ENCODE peak calls at places on chromosomes 12 and 14, in four cellular contexts. F is ovary, H is A172, C is neural crest cell. U is an unnamed sample.

GRCh38 chr14:20609215-20610001 is 18.2 kb upstream of the RNASE12 start:
- DNase-seq in F (peak; percentile 55), C (peak; percentile 71), H (peak; percentile 74), U (peak; percentile 78)

GRCh38 chr12:97552410-97553050 is 89.9 kb downstream of the RMST start:
- DNase-seq in C (no peak), H (no peak), F (no peak), U (peak; percentile 19)

GRCh38 chr14:90757452-90757851 is 58.8 kb downstream of the TTC7B start:
- DNase-seq in F (no peak), C (no peak), H (no peak), U (no peak)

GRCh38 chr12:4962539-4963486 is 53.1 kb downstream of the KCNA1 start:
- DNase-seq in F (no peak), H (peak; percentile 14), C (no peak), U (no peak)

GRCh38 chr12:25151476-25151875 is 43.5 kb downstream of the DNAI7 start:
- DNase-seq in F (peak; percentile 36), C (no peak), H (peak; percentile 92), U (peak; percentile 89)

GRCh38 chr14:24437736-24438067 is 4.9 kb downstream of the SDR39U1 start:
- DNase-seq in H (no peak), C (no peak), F (no peak), U (no peak)

GRCh38 chr12:109987615-109988014 is 8.6 kb downstream of the GIT2 start:
- DNase-seq in F (no peak), C (no peak), H (no peak), U (no peak)

GRCh38 chr14:99605299-99605961 is 1.4 kb upstream of the CCDC85C start:
- DNase-seq in H (no peak), F (peak; percentile 42), C (peak; percentile 44), U (peak; percentile 56)

GRCh38 chr14:33934043-33934750 is 16.7 kb downstream of the EGLN3 start:
- DNase-seq in H (no peak), C (no peak), F (no peak), U (no peak)

GRCh38 chr12:9701380-9702154 is 31.3 kb downstream of the CLECL1 start:
- DNase-seq in H (no peak), C (no peak), F (no peak), U (no peak)

GRCh38 chr12:127479256-127479655 is 787.7 kb upstream of the TMEM132C start:
- DNase-seq in F (no peak), C (no peak), H (peak; percentile 67), U (no peak)

GRCh38 chr14:22622220-22622619 is 21.9 kb downstream of the OR6J1 start:
- DNase-seq in F (no peak), H (no peak), C (no peak), U (no peak)

GRCh38 chr12:54331-54730 is 12.2 kb upstream of the IQSEC3 start:
- DNase-seq in H (no peak), F (no peak), C (no peak), U (no peak)

GRCh38 chr12:120199595-120200306 is 1.2 kb downstream of the RPLP0 start:
- DNase-seq in F (peak; percentile 41), H (peak; percentile 55), C (no peak), U (no peak)

GRCh38 chr12:3447318-3447717 is 43.7 kb upstream of the PRMT8 start:
- DNase-seq in H (no peak), F (no peak), C (no peak), U (no peak)

GRCh38 chr12:124956571-124956970 is 32.4 kb downstream of the DHX37 start:
- DNase-seq in C (no peak), F (no peak), H (no peak), U (no peak)

GRCh38 chr12:28457785-28458184 is 267.5 kb downstream of the CCDC91 start:
- DNase-seq in H (no peak), F (no peak), C (no peak), U (no peak)

GRCh38 chr14:90368946-90369721 is 27.7 kb upstream of the CALM1 start:
- DNase-seq in C (no peak), F (no peak), H (peak; percentile 45), U (no peak)

GRCh38 chr12:94614288-94614721 is 36.1 kb downstream of the TMCC3 start:
- DNase-seq in H (peak; percentile 7), C (no peak), F (no peak), U (no peak)

GRCh38 chr12:40946612-40947194 is 241.4 kb upstream of the PDZRN4 start:
- DNase-seq in C (no peak), F (no peak), H (peak; percentile 21), U (no peak)

GRCh38 chr14:60648934-60649814 is at the start of gene SIX1:
- DNase-seq in F (peak; percentile 48), H (peak; percentile 53), C (no peak), U (no peak)

GRCh38 chr14:74682169-74682952 is 30.5 kb downstream of the AREL1 start:
- DNase-seq in C (peak; percentile 19), F (no peak), H (no peak), U (no peak)

GRCh38 chr12:21541773-21542172 is 15.7 kb downstream of the SPX start:
- DNase-seq in F (no peak), H (no peak), C (no peak), U (no peak)

GRCh38 chr12:124005736-124006581 is 32.9 kb downstream of the ZNF664 start:
- DNase-seq in H (no peak), F (no peak), C (no peak), U (no peak)

GRCh38 chr14:99690636-99691035 is 6.5 kb downstream of the CYP46A1 start:
- DNase-seq in F (no peak), H (no peak), C (no peak), U (no peak)

GRCh38 chr14:91870001-91870400 is 2.7 kb upstream of the TC2N start:
- DNase-seq in F (no peak), C (no peak), H (peak; percentile 36), U (peak; percentile 59)

GRCh38 chr14:81946808-81947798 is 413.4 kb upstream of the SEL1L start:
- DNase-seq in F (no peak), C (no peak), H (no peak), U (peak; percentile 2)

GRCh38 chr12:78447373-78447772 is 417.2 kb upstream of the SYT1 start:
- DNase-seq in H (no peak), F (no peak), C (no peak), U (no peak)

GRCh38 chr14:45716506-45716905 is 463.5 kb upstream of the MIS18BP1 start:
- DNase-seq in C (peak; percentile 1), H (peak; percentile 3), F (no peak), U (peak; percentile 57)

GRCh38 chr12:122870867-122871664 is 24.9 kb downstream of the VPS37B start:
- DNase-seq in C (no peak), F (no peak), H (no peak), U (no peak)

GRCh38 chr14:81172881-81173280 is 47.9 kb downstream of the GTF2A1 start:
- DNase-seq in F (no peak), C (no peak), H (no peak), U (no peak)

GRCh38 chr14:100688598-100689499 is 37.8 kb upstream of the DLK1 start:
- DNase-seq in C (no peak), H (peak; percentile 51), F (no peak), U (peak; percentile 61)

GRCh38 chr12:132498931-132499330 is 9.0 kb downstream of the FBRSL1 start:
- DNase-seq in C (no peak), H (no peak), F (no peak), U (no peak)

GRCh38 chr12:33605776-33606175 is 166.2 kb upstream of the SYT10 start:
- DNase-seq in C (no peak), F (no peak), H (peak; percentile 56), U (no peak)

GRCh38 chr12:22821985-22822384 is 197.0 kb downstream of the ETNK1 start:
- DNase-seq in F (no peak), H (no peak), C (no peak), U (peak; percentile 18)

GRCh38 chr12:34399631-34400422 is 377.5 kb downstream of the ALG10 start:
- DNase-seq in C (no peak), F (peak; percentile 3), H (no peak), U (no peak)

GRCh38 chr14:31703056-31703455 is 141.9 kb downstream of the NUBPL start:
- DNase-seq in C (no peak), H (no peak), F (no peak), U (no peak)

GRCh38 chr12:125882141-125882540 is 816.9 kb downstream of the AACS start:
- DNase-seq in H (no peak), C (no peak), F (no peak), U (no peak)